ENCODE peak calls at places on chromosomes 2 and 18, in eight cellular contexts. P is adrenal gland; R is HFFc6; N is fibroblast of lung; V is CD8-positive, alpha-beta T cell; H is neural crest cell; Z is right atrium auricular region; K is MM.1S. A is an unnamed sample.

GRCh38 chr2:203462308-203462707 is 72.8 kb downstream of the RAPH1 start:
- DNase-seq in Z (no peak), N (no peak), R (no peak), V (no peak), H (no peak), K (no peak), P (no peak), A (no peak)

GRCh38 chr2:240203031-240203841 is 62.8 kb upstream of the OTOS start:
- DNase-seq in Z (no peak), N (no peak), P (no peak), V (no peak), K (no peak), H (no peak), R (no peak), A (no peak)

GRCh38 chr2:105515581-105516415 is 116.9 kb upstream of the FHL2 start:
- DNase-seq in H (no peak), P (no peak), R (no peak), V (no peak), N (no peak), K (no peak), Z (peak; percentile 68), A (peak; percentile 80)

GRCh38 chr2:120855855-120856405 is 120.3 kb downstream of the GLI2 start:
- DNase-seq in R (no peak), V (no peak), N (no peak), Z (no peak), H (no peak), P (peak; percentile 27), K (no peak), A (no peak)

GRCh38 chr2:101781730-101782426 is 84.4 kb downstream of the MAP4K4 start:
- DNase-seq in R (no peak), Z (no peak), H (no peak), K (no peak), N (no peak), P (no peak), V (no peak), A (no peak)

GRCh38 chr2:11058129-11058528 is 97.1 kb upstream of the SLC66A3 start:
- DNase-seq in K (no peak), H (no peak), P (no peak), Z (no peak), V (no peak), N (no peak), R (no peak), A (no peak)

GRCh38 chr2:218146056-218146455 is 20.2 kb downstream of the CXCR2 start:
- DNase-seq in Z (no peak), K (no peak), N (peak; percentile 28), P (no peak), H (no peak), V (no peak), R (no peak), A (no peak)

GRCh38 chr2:231332388-231332787 is 63.1 kb upstream of the B3GNT7 start:
- DNase-seq in N (no peak), K (no peak), R (no peak), H (no peak), Z (peak; percentile 34), P (no peak), V (no peak), A (no peak)

GRCh38 chr2:39663187-39663930 is 2.4 kb upstream of the TMEM178A start:
- DNase-seq in H (no peak), P (no peak), R (no peak), Z (no peak), K (no peak), N (no peak), V (no peak), A (no peak)

GRCh38 chr2:8609357-8609804 is 72.5 kb upstream of the ID2 start:
- DNase-seq in H (no peak), Z (no peak), K (no peak), P (no peak), N (no peak), V (no peak), R (peak; percentile 7), A (no peak)

GRCh38 chr2:239465017-239466001 is 64.5 kb upstream of the HDAC4 start:
- DNase-seq in K (no peak), P (peak; percentile 92), H (no peak), N (peak; percentile 27), Z (peak; percentile 84), R (no peak), V (no peak), A (peak; percentile 79)

GRCh38 chr2:190183535-190183934 is 121.0 kb upstream of the MSTN start:
- DNase-seq in R (no peak), H (no peak), P (no peak), Z (no peak), K (no peak), V (no peak), N (no peak), A (no peak)

GRCh38 chr2:73746877-73747208 is 9.7 kb upstream of the TPRKB start:
- DNase-seq in P (no peak), R (no peak), H (no peak), K (no peak), N (no peak), Z (no peak), V (no peak), A (no peak)

GRCh38 chr2:73740767-73741166 is 3.6 kb upstream of the TPRKB start:
- DNase-seq in P (no peak), N (no peak), Z (no peak), H (no peak), V (no peak), K (no peak), R (no peak), A (no peak)

GRCh38 chr2:73749314-73749713 is 12.2 kb upstream of the TPRKB start:
- DNase-seq in P (no peak), V (no peak), R (no peak), K (no peak), H (no peak), Z (no peak), N (no peak), A (no peak)

DNA sequence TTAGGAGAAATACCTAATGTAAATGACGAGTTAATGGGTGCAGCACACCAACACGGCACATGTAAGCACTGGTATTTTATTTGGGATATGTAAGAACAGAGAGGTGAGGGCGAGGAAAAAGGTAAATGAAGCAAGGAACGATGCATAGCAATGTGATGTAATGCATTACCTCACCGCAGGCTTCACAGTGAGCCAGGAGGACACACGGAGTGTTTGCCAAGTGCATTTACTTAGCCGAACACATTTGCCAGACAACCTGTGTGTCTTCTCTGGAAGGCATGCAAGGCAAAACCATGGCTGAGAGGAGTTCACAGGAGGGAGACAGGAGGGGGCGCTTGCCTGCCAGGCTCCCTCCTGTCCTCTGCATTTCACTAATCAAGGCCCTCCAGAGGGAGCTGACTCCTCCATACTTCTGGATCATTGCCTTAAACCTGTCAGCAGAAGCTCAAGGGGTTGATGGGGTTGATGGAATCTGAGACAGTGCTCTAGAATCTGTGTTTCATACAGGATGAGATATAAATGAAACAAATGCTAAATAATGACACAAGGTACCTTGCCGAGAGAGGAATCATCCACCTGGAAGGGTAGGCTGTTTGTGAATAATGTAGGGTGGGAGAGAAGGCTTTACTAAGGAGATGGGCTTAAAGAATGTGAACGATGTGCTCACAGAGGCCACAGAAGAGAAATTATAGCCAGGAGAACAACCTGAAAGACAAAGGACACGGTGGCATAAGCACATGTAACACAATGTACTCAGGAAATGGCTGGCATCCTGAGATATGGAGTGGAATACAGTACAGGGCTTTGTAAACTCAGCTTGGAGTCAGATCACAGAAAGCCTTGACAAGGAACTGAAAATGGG is 9.1 kb upstream of the TPRKB start:
- DNase-seq in H (no peak), N (no peak), K (no peak), V (no peak), Z (no peak), P (no peak), R (no peak), A (no peak)
- TF ChIP-seq CTCF in H (no peak), N (no peak), K (no peak), V (no peak), Z (no peak), P (no peak), R (no peak), A (no peak)

GRCh38 chr2:40803900-40804299 is 352.0 kb upstream of the SLC8A1 start:
- DNase-seq in H (no peak), V (no peak), Z (no peak), K (no peak), P (no peak), R (no peak), N (no peak), A (no peak)

GRCh38 chr2:40814621-40815020 is 362.7 kb upstream of the SLC8A1 start:
- DNase-seq in R (peak; percentile 7), P (no peak), V (no peak), Z (no peak), N (no peak), K (no peak), H (no peak), A (no peak)

DNA sequence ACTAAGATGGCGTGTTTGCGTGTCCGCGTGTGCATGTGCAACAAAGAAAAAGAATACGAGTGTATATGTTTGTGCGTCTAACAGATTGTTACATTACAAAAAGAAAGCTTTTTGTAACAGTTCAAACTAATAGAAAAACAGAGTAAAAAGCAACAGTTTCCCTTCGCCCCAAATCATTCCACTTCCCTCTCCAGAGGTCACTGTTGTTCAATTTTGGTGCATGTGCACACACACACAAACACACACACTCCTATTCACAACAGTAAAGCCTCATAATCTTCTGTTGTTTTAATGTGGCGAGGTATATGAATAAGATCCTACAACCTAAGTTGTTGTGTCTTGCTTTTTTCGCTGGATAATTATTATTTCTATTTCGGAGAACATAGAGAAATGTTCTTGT is 357.3 kb upstream of the SLC8A1 start:
- DNase-seq in H (no peak), N (no peak), Z (no peak), R (no peak), V (no peak), P (no peak), K (no peak), A (no peak)
- TF ChIP-seq CTCF in H (no peak), N (no peak), Z (no peak), R (no peak), V (no peak), P (no peak), K (no peak), A (no peak)

DNA sequence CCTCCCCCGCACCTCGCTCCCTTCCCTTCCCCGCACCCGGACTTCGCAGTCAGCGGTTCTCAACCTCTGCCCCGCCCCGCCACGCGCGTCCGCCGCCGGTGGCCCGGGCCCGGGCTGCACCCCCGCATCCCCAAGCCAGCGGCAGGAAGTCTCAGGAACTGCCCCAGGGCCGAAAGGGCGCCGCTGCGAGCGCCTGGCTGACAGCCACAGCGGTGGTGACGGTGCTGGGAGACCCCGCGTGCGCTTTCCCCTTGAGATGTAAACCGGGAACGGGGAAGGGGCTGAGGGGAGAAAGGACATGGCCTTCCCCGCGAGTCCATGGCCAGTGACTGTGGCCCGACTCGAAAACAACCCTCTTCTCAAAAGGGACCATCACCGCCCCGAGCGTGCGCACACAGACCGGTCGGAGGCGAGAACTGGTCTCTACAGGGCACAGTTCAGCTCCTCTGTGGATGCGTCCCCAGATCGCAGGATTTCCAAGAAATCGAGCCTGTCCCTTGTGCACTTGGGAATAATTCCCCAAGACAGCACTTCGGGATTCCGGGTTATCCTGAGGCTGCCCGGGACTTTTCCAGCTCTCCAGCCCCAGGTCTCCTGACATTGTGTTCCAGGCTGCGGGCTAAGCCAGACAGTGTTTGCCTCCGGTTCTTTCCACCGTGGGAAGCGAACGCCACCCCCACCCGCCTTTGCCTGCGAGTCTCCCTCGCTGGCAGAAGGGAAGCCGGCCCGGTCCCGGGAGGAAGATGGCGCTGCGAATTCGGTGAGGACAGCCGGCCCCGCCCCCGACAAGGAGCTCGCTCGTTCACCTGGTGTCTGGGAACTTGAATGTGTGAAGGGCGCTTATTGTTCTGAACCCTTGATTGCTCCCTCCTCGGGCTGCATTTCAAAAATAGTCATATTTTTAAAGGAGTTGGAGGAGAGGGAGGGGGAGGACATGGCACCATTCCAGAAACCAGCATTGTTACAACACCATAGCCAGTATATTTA is 2.7 kb downstream of the LRATD1 start:
- DNase-seq in V (no peak), R (peak; percentile 1), K (no peak), Z (peak; percentile 64), P (peak; percentile 75), H (peak; percentile 49), N (peak; percentile 72), A (peak; percentile 77)
- TF ChIP-seq CTCF in V (no peak), R (no peak), K (no peak), Z (no peak), P (no peak), H (no peak), N (no peak), A (no peak)

GRCh38 chr18:53790817-53791216 is 433.7 kb downstream of the MBD2 start:
- DNase-seq in N (peak; percentile 38), H (no peak), V (no peak), K (no peak), Z (no peak), R (no peak), P (no peak), A (no peak)
- TF ChIP-seq CTCF in N (no peak), H (no peak), V (no peak), K (no peak), Z (no peak), R (no peak), P (no peak), A (no peak)

A was measured in coronary artery.